ENCODE peak calls at places on chromosome 18, in six cellular contexts. J is PC-3, X is pancreas, M is upper lobe of right lung, G is thyroid gland, I is body of pancreas. U is an unnamed sample. For H3K4me1 and H3K36me3, the result is how much of the 10 kb centered on the place peaks cover.

GRCh38 chr18:22347624-22348511 is 69.8 kb downstream of the CTAGE1 start:
- DNase-seq in J (no peak), X (peak), M (peak), G (peak), I (peak), U (no peak)

GRCh38 chr18:4573735-4574134 is 118.6 kb upstream of the DLGAP1 start:
- DNase-seq in J (no peak), X (no peak), M (no peak), G (no peak), I (no peak), U (no peak)

GRCh38 chr18:2303517-2304238 is 267.6 kb downstream of the METTL4 start:
- DNase-seq in J (peak), X (no peak), M (no peak), G (no peak), I (no peak), U (no peak)

GRCh38 chr18:23228102-23229051 is 93.1 kb downstream of the CABLES1 start:
- DNase-seq in J (peak), X (no peak), M (no peak), G (peak), I (no peak), U (no peak)

GRCh38 chr18:79121746-79122474 is 52.7 kb downstream of the ATP9B start:
- DNase-seq in J (no peak), X (no peak), M (no peak), G (no peak), I (no peak), U (no peak)

GRCh38 chr18:4270988-4271387 is 184.1 kb downstream of the DLGAP1 start:
- DNase-seq in J (no peak), X (no peak), M (no peak), G (no peak), I (no peak), U (no peak)

GRCh38 chr18:29321561-29321960 is 1144.6 kb upstream of the CDH2 start:
- DNase-seq in J (peak), X (no peak), M (no peak), G (no peak), I (no peak), U (no peak)

GRCh38 chr18:3061581-3062416 is 48.9 kb upstream of the LPIN2 start:
- DNase-seq in J (no peak), X (no peak), M (no peak), G (no peak), I (no peak), U (no peak)

GRCh38 chr18:43805646-43806194 is 528.4 kb upstream of the SYT4 start:
- DNase-seq in J (peak), X (no peak), M (no peak), G (peak), I (no peak), U (peak)

GRCh38 chr18:5195656-5196055 is 1.4 kb downstream of the AKAIN1 start:
- DNase-seq in J (no peak), X (no peak), M (no peak), G (no peak), I (no peak), U (no peak)

GRCh38 chr18:50311573-50312106 is 24.1 kb upstream of the CXXC1 start:
- DNase-seq in J (no peak), X (peak), M (no peak), G (no peak), I (peak), U (no peak)

GRCh38 chr18:49319590-49319989 is 140.9 kb downstream of the DYM start:
- DNase-seq in J (no peak), X (no peak), M (no peak), G (no peak), I (no peak), U (no peak)

GRCh38 chr18:74631242-74632087 is 33.8 kb downstream of the ZNF407 start:
- DNase-seq in J (no peak), X (no peak), M (no peak), G (no peak), I (no peak), U (no peak)

GRCh38 chr18:74457043-74457742 is at the start of gene DIPK1C:
- DNase-seq in J (no peak), X (no peak), M (no peak), G (no peak), I (no peak), U (no peak)

GRCh38 chr18:4068552-4069158 is 386.5 kb downstream of the DLGAP1 start:
- DNase-seq in J (peak), X (peak), M (no peak), G (peak), I (peak), U (no peak)

GRCh38 chr18:59593291-59593717 is 103.9 kb downstream of the CCBE1 start:
- DNase-seq in J (no peak), X (no peak), M (no peak), G (no peak), I (no peak), U (no peak)

GRCh38 chr18:72223733-72224132 is 320.4 kb downstream of the CBLN2 start:
- DNase-seq in J (no peak), X (no peak), M (no peak), G (no peak), I (no peak), U (no peak)

GRCh38 chr18:48347756-48348326 is 61.3 kb downstream of the ZBTB7C start:
- DNase-seq in J (no peak), X (no peak), M (no peak), G (no peak), I (no peak), U (no peak)

GRCh38 chr18:13464432-13465125 is 246.0 kb downstream of the LDLRAD4 start:
- DNase-seq in J (no peak), X (no peak), M (peak), G (peak), I (no peak), U (peak)

GRCh38 chr18:2570772-2571199 is 519 bp downstream of the METTL4 start:
- DNase-seq in J (peak), X (peak), M (peak), G (peak), I (peak), U (peak)

GRCh38 chr18:48142994-48143393 is 212.5 kb upstream of the SMAD2 start:
- DNase-seq in J (no peak), X (no peak), M (no peak), G (no peak), I (no peak), U (no peak)

DNA sequence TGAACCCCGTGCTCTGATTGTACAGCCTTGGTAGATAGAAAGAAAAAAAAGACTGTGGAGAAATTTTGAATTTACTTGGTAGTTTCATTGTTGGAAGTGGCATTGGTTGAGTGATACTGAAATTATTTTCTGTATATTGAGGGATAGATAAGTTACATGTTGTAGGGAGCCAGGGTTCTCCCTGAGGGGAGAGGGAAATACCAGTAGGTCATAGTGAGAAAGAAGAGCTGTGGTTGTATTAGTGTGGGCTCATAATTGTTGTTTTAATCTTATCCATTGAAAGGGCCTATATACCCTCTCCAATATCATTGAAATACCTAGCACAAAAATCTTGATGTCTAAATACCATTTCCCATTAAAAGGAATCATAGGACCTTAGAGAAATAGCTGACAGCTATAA is 16.9 kb upstream of the RAB31 start:
- DNase-seq in J (no peak), X (no peak), M (no peak), G (no peak), I (no peak), U (no peak)
- H3K4me1 ChIP-seq in J (under half), X (under half), M (under half), G (under half), I (under half), U (under half)

GRCh38 chr18:77069482-77069881 is 63.1 kb downstream of the MBP start:
- DNase-seq in J (no peak), X (no peak), M (no peak), G (no peak), I (no peak), U (no peak)
- H3K27ac ChIP-seq in J (peak), X (no peak), M (no peak), G (no peak), I (peak), U (peak)

GRCh38 chr18:7255054-7255453 is 24.2 kb downstream of the LRRC30 start:
- DNase-seq in J (no peak), X (no peak), M (no peak), G (no peak), I (no peak), U (no peak)
- H3K36me3 ChIP-seq in J (under half), X (under half), M (under half), G (under half), I (under half), U (under half)

DNA sequence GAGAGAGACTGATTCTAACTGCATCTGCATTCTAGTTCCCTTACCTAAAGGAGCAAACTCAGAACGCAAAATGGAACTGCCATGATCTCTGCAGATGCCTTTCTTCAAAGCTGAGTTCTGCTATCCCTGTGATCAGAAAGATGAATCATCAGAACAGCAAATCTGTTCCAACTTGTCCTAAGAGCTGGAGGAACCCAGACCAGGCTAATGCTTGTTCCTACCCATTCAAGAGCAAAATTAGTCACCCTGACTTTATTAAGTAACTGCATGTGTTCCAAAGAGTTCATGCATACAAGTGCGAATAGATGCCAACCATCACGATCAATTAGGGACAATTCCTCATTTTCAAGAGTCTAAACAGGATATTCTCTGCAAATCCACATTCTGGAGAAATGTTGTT is 46.5 kb downstream of the MBP start:
- DNase-seq in J (peak), X (no peak), M (no peak), G (no peak), I (no peak), U (no peak)
- H3K4me1 ChIP-seq in J (under half), X (under half), M (under half), G (half or more), I (half or more), U (half or more)

DNA sequence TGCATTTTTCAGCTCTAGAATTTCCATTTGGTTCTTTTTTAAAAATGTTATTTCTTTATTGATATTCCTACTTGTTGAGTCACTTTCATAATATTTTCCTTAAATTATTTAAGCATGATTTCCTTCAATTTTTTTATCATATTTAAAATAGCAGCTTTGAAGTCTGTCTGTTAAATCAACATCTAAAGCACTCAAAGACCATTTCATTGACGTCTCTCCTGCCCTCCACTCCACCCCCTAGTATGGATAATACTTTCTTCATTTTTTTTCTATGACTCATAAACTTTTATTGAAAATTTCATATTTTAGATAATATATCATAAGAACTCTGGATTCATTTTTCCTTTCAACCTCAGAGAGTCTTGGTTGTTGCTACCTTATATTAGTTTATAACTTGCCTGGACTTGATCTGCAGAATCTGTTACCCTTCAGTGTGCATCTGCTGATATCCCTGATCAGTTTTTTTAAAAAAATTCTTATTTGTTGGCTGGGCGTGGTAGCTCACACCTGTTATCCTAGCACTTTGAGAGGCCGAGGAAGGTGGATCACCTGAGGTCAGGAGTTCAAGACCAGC is 59.0 kb upstream of the ZNF396 start:
- DNase-seq in J (peak), X (no peak), M (no peak), G (no peak), I (no peak), U (no peak)
- H3K27ac ChIP-seq in J (peak), X (no peak), M (no peak), G (no peak), I (no peak), U (no peak)

DNA sequence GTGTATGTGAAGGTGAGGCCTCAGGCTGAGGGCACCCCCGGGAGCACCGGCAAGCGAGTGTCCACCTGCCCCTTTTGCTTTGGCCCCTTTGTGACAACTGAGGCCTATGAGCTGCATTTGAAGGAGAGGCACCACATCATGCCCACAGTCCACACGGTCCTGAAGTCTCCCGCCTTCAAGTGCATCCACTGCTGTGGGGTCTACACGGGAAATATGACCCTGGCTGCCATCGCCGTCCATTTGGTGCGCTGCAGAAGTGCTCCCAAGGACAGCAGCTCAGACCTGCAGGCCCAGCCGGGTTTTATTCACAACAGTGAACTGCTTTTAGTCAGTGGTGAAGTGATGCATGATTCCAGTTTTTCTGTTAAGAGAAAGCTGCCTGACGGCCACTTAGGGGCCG is 28.9 kb downstream of the ADNP2 start:
- DNase-seq in J (no peak), X (no peak), M (no peak), G (no peak), I (no peak), U (no peak)
- H3K36me3 ChIP-seq in J (half or more), X (under half), M (half or more), G (under half), I (under half), U (half or more)

U was measured in lower lobe of right lung.